ENCODE peak calls at places on chromosomes 4 and X, in four cellular contexts. One of them, this sample, is unnamed.

GRCh38 chr4:76267811-76268210 is 16.3 kb downstream of the FAM47E start:
- DNase-seq in heart right ventricle: no peak
- DNase-seq in CD8-positive, alpha-beta T cell: no peak
- DNase-seq in astrocyte: no peak
- DNase-seq in this sample: no peak

GRCh38 chr4:113181289-113182007 is 132.0 kb downstream of the ANK2 start:
- DNase-seq in heart right ventricle: peak
- DNase-seq in CD8-positive, alpha-beta T cell: no peak
- DNase-seq in astrocyte: no peak
- DNase-seq in this sample: no peak

GRCh38 chrX:107825698-107826285 is at the start of gene MID2:
- DNase-seq in heart right ventricle: peak
- DNase-seq in CD8-positive, alpha-beta T cell: peak
- DNase-seq in astrocyte: peak
- DNase-seq in this sample: peak

GRCh38 chr4:56986952-56987351 is 8.3 kb downstream of the POLR2B start:
- DNase-seq in heart right ventricle: no peak
- DNase-seq in CD8-positive, alpha-beta T cell: no peak
- DNase-seq in astrocyte: no peak
- DNase-seq in this sample: no peak

GRCh38 chr4:101162990-101163380 is 184.3 kb downstream of the PPP3CA start:
- DNase-seq in heart right ventricle: no peak
- DNase-seq in CD8-positive, alpha-beta T cell: no peak
- DNase-seq in astrocyte: no peak
- DNase-seq in this sample: no peak

GRCh38 chr4:142480244-142480643 is 365.9 kb downstream of the INPP4B start:
- DNase-seq in heart right ventricle: no peak
- DNase-seq in CD8-positive, alpha-beta T cell: no peak
- DNase-seq in astrocyte: peak
- DNase-seq in this sample: no peak

GRCh38 chr4:55125763-55126541 is 557 bp upstream of the KDR start:
- DNase-seq in heart right ventricle: no peak
- DNase-seq in CD8-positive, alpha-beta T cell: no peak
- DNase-seq in astrocyte: peak
- DNase-seq in this sample: peak

GRCh38 chr4:37620174-37620573 is 66.0 kb downstream of the RELL1 start:
- DNase-seq in heart right ventricle: no peak
- DNase-seq in CD8-positive, alpha-beta T cell: no peak
- DNase-seq in astrocyte: no peak
- DNase-seq in this sample: no peak

GRCh38 chrX:39065051-39065871 is 264.0 kb downstream of the MID1IP1 start:
- DNase-seq in heart right ventricle: no peak
- DNase-seq in CD8-positive, alpha-beta T cell: no peak
- DNase-seq in astrocyte: no peak
- DNase-seq in this sample: no peak

GRCh38 chr4:150217804-150218203 is 139.6 kb downstream of the DCLK2 start:
- DNase-seq in heart right ventricle: no peak
- DNase-seq in CD8-positive, alpha-beta T cell: no peak
- DNase-seq in astrocyte: no peak
- DNase-seq in this sample: no peak

GRCh38 chr4:149845643-149846208 is 30.1 kb upstream of the IQCM start:
- DNase-seq in heart right ventricle: no peak
- DNase-seq in CD8-positive, alpha-beta T cell: no peak
- DNase-seq in astrocyte: no peak
- DNase-seq in this sample: no peak

GRCh38 chrX:31670245-31670644 is 598.4 kb upstream of the FTHL17 start:
- DNase-seq in heart right ventricle: no peak
- DNase-seq in CD8-positive, alpha-beta T cell: no peak
- DNase-seq in astrocyte: no peak
- DNase-seq in this sample: no peak

GRCh38 chr4:120842046-120842445 is 80.5 kb downstream of the PRDM5 start:
- DNase-seq in heart right ventricle: no peak
- DNase-seq in CD8-positive, alpha-beta T cell: no peak
- DNase-seq in astrocyte: peak
- DNase-seq in this sample: no peak

GRCh38 chrX:140710710-140711109 is 1.2 kb downstream of the LINC00632 start:
- DNase-seq in heart right ventricle: no peak
- DNase-seq in CD8-positive, alpha-beta T cell: no peak
- DNase-seq in astrocyte: no peak
- DNase-seq in this sample: no peak

GRCh38 chrX:21798677-21799219 is 40.7 kb upstream of the MBTPS2 start:
- DNase-seq in heart right ventricle: no peak
- DNase-seq in CD8-positive, alpha-beta T cell: no peak
- DNase-seq in astrocyte: peak
- DNase-seq in this sample: no peak

GRCh38 chr4:76950052-76950845 is 697 bp downstream of the SEPTIN11 start:
- DNase-seq in heart right ventricle: peak
- DNase-seq in CD8-positive, alpha-beta T cell: peak
- DNase-seq in astrocyte: peak
- DNase-seq in this sample: peak

GRCh38 chr4:140884431-140885058 is 128.4 kb upstream of the TBC1D9 start:
- DNase-seq in heart right ventricle: peak
- DNase-seq in CD8-positive, alpha-beta T cell: no peak
- DNase-seq in astrocyte: peak
- DNase-seq in this sample: no peak

GRCh38 chr4:174214102-174214878 is 69.2 kb downstream of the FBXO8 start:
- DNase-seq in heart right ventricle: peak
- DNase-seq in CD8-positive, alpha-beta T cell: no peak
- DNase-seq in astrocyte: no peak
- DNase-seq in this sample: no peak

GRCh38 chr4:177220376-177220775 is 89.3 kb upstream of the NEIL3 start:
- DNase-seq in heart right ventricle: no peak
- DNase-seq in CD8-positive, alpha-beta T cell: no peak
- DNase-seq in astrocyte: peak
- DNase-seq in this sample: no peak

GRCh38 chr4:137032242-137032641 is 500.1 kb downstream of the PCDH18 start:
- DNase-seq in heart right ventricle: no peak
- DNase-seq in CD8-positive, alpha-beta T cell: no peak
- DNase-seq in astrocyte: peak
- DNase-seq in this sample: no peak

GRCh38 chr4:3239998-3240920 is 8.7 kb upstream of the MSANTD1 start:
- DNase-seq in heart right ventricle: no peak
- DNase-seq in CD8-positive, alpha-beta T cell: no peak
- DNase-seq in astrocyte: no peak
- DNase-seq in this sample: no peak

GRCh38 chrX:154013001-154013421 is 6.7 kb downstream of the IRAK1 start:
- DNase-seq in heart right ventricle: no peak
- DNase-seq in CD8-positive, alpha-beta T cell: no peak
- DNase-seq in astrocyte: no peak
- DNase-seq in this sample: no peak

GRCh38 chr4:138035781-138036258 is 206.3 kb downstream of the SLC7A11 start:
- DNase-seq in heart right ventricle: peak
- DNase-seq in CD8-positive, alpha-beta T cell: no peak
- DNase-seq in astrocyte: peak
- DNase-seq in this sample: no peak

GRCh38 chr4:53541577-53542206 is 49.6 kb downstream of the LNX1 start:
- DNase-seq in heart right ventricle: no peak
- DNase-seq in CD8-positive, alpha-beta T cell: no peak
- DNase-seq in astrocyte: peak
- DNase-seq in this sample: peak

GRCh38 chr4:3323071-3323481 is 30.3 kb downstream of the RGS12 start:
- DNase-seq in heart right ventricle: no peak
- DNase-seq in CD8-positive, alpha-beta T cell: no peak
- DNase-seq in astrocyte: no peak
- DNase-seq in this sample: no peak

GRCh38 chrX:12013220-12013619 is 125.1 kb upstream of the FRMPD4 start:
- DNase-seq in heart right ventricle: no peak
- DNase-seq in CD8-positive, alpha-beta T cell: no peak
- DNase-seq in astrocyte: peak
- DNase-seq in this sample: no peak

GRCh38 chr4:101660607-101661006 is 129.9 kb upstream of the BANK1 start:
- DNase-seq in heart right ventricle: no peak
- DNase-seq in CD8-positive, alpha-beta T cell: no peak
- DNase-seq in astrocyte: no peak
- DNase-seq in this sample: no peak

GRCh38 chr4:122045533-122045932 is 93.7 kb upstream of the TRPC3 start:
- DNase-seq in heart right ventricle: no peak
- DNase-seq in CD8-positive, alpha-beta T cell: no peak
- DNase-seq in astrocyte: peak
- DNase-seq in this sample: no peak

GRCh38 chrX:63686878-63687714 is 97.9 kb downstream of the ARHGEF9 start:
- DNase-seq in heart right ventricle: no peak
- DNase-seq in CD8-positive, alpha-beta T cell: no peak
- DNase-seq in astrocyte: peak
- DNase-seq in this sample: no peak

GRCh38 chr4:4456351-4456750 is 69.4 kb downstream of the NSG1 start:
- DNase-seq in heart right ventricle: no peak
- DNase-seq in CD8-positive, alpha-beta T cell: no peak
- DNase-seq in astrocyte: no peak
- DNase-seq in this sample: no peak

GRCh38 chr4:150582881-150583286 is 933 bp downstream of the MAB21L2 start:
- DNase-seq in heart right ventricle: no peak
- DNase-seq in CD8-positive, alpha-beta T cell: no peak
- DNase-seq in astrocyte: peak
- DNase-seq in this sample: no peak

GRCh38 chr4:1449833-1450741 is 43.8 kb upstream of the NKX1-1 start:
- DNase-seq in heart right ventricle: no peak
- DNase-seq in CD8-positive, alpha-beta T cell: no peak
- DNase-seq in astrocyte: no peak
- DNase-seq in this sample: no peak

GRCh38 chr4:85107553-85107952 is 141.1 kb upstream of the WDFY3 start:
- DNase-seq in heart right ventricle: no peak
- DNase-seq in CD8-positive, alpha-beta T cell: no peak
- DNase-seq in astrocyte: peak
- DNase-seq in this sample: no peak

GRCh38 chr4:8911311-8912088 is 39.9 kb upstream of the HMX1 start:
- DNase-seq in heart right ventricle: no peak
- DNase-seq in CD8-positive, alpha-beta T cell: no peak
- DNase-seq in astrocyte: no peak
- DNase-seq in this sample: no peak

GRCh38 chr4:69738872-69739271 is 21.5 kb downstream of the SULT1B1 start:
- DNase-seq in heart right ventricle: no peak
- DNase-seq in CD8-positive, alpha-beta T cell: no peak
- DNase-seq in astrocyte: no peak
- DNase-seq in this sample: no peak

GRCh38 chr4:60241886-60242285 is 958.2 kb upstream of the ADGRL3 start:
- DNase-seq in heart right ventricle: no peak
- DNase-seq in CD8-positive, alpha-beta T cell: no peak
- DNase-seq in astrocyte: no peak
- DNase-seq in this sample: no peak

GRCh38 chrX:43750248-43750676 is 94.2 kb downstream of the MAOA start:
- DNase-seq in heart right ventricle: peak
- DNase-seq in CD8-positive, alpha-beta T cell: no peak
- DNase-seq in astrocyte: peak
- DNase-seq in this sample: peak

GRCh38 chr4:159101983-159102622 is 776 bp upstream of the RAPGEF2 start:
- DNase-seq in heart right ventricle: no peak
- DNase-seq in CD8-positive, alpha-beta T cell: no peak
- DNase-seq in astrocyte: no peak
- DNase-seq in this sample: no peak

GRCh38 chr4:87419578-87420249 is 2.7 kb upstream of the NUDT9 start:
- DNase-seq in heart right ventricle: no peak
- DNase-seq in CD8-positive, alpha-beta T cell: no peak
- DNase-seq in astrocyte: peak
- DNase-seq in this sample: no peak
- H3K27ac ChIP-seq in heart right ventricle: no peak
- H3K27ac ChIP-seq in CD8-positive, alpha-beta T cell: no peak
- H3K27ac ChIP-seq in astrocyte: no peak
- H3K27ac ChIP-seq in this sample: no peak

GRCh38 chr4:153792893-153793227 is 4.0 kb upstream of the SFRP2 start:
- DNase-seq in heart right ventricle: no peak
- DNase-seq in CD8-positive, alpha-beta T cell: no peak
- DNase-seq in astrocyte: no peak
- DNase-seq in this sample: no peak

GRCh38 chr4:153794001-153794400 is 5.1 kb upstream of the SFRP2 start:
- DNase-seq in heart right ventricle: no peak
- DNase-seq in CD8-positive, alpha-beta T cell: no peak
- DNase-seq in astrocyte: no peak
- DNase-seq in this sample: no peak

GRCh38 chr4:153790962-153791551 is 2.2 kb upstream of the SFRP2 start:
- DNase-seq in heart right ventricle: no peak
- DNase-seq in CD8-positive, alpha-beta T cell: no peak
- DNase-seq in astrocyte: no peak
- DNase-seq in this sample: peak

GRCh38 chr4:153789741-153790651 is 1.1 kb upstream of the SFRP2 start:
- DNase-seq in heart right ventricle: no peak
- DNase-seq in CD8-positive, alpha-beta T cell: no peak
- DNase-seq in astrocyte: no peak
- DNase-seq in this sample: no peak

GRCh38 chr4:153792007-153792892 is 3.4 kb upstream of the SFRP2 start:
- DNase-seq in heart right ventricle: peak
- DNase-seq in CD8-positive, alpha-beta T cell: no peak
- DNase-seq in astrocyte: no peak
- DNase-seq in this sample: no peak
- H3K4me3 ChIP-seq in heart right ventricle: no peak
- H3K4me3 ChIP-seq in CD8-positive, alpha-beta T cell: peak
- H3K4me3 ChIP-seq in astrocyte: no peak
- H3K4me3 ChIP-seq in this sample: no peak

GRCh38 chr4:14178421-14178820 is 550.9 kb upstream of the BOD1L1 start:
- DNase-seq in heart right ventricle: no peak
- DNase-seq in CD8-positive, alpha-beta T cell: no peak
- DNase-seq in astrocyte: peak
- DNase-seq in this sample: no peak
- H3K27ac ChIP-seq in heart right ventricle: no peak
- H3K27ac ChIP-seq in CD8-positive, alpha-beta T cell: no peak
- H3K27ac ChIP-seq in astrocyte: no peak
- H3K27ac ChIP-seq in this sample: no peak

DNA sequence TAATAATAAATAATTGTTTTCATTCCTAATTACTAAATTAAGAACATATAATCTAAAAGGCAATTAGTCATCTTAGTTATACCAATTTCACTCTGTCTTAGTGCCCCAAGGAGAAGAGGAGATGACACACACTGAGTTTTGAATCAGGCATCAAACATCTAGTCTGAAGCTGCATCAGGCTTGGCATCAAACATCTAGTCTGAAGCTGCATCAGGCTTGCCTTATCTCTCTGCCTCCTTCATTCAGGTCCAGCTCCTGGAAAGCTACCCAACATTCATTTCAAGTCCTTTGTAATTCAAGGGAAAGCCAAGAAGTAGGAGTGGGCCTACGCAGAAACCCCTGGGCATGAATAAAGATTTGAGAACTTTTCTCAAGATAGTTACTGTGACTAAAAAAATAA is 62.2 kb downstream of the SH3RF1 start:
- DNase-seq in heart right ventricle: no peak
- DNase-seq in CD8-positive, alpha-beta T cell: no peak
- DNase-seq in astrocyte: peak
- DNase-seq in this sample: no peak
- H3K4me3 ChIP-seq in heart right ventricle: no peak
- H3K4me3 ChIP-seq in CD8-positive, alpha-beta T cell: no peak
- H3K4me3 ChIP-seq in astrocyte: no peak
- H3K4me3 ChIP-seq in this sample: no peak

GRCh38 chrX:136130931-136131843 is 16.1 kb upstream of the FHL1 start:
- DNase-seq in heart right ventricle: no peak
- DNase-seq in CD8-positive, alpha-beta T cell: no peak
- DNase-seq in astrocyte: peak
- DNase-seq in this sample: no peak
- H3K27ac ChIP-seq in heart right ventricle: no peak
- H3K27ac ChIP-seq in CD8-positive, alpha-beta T cell: no peak
- H3K27ac ChIP-seq in astrocyte: peak
- H3K27ac ChIP-seq in this sample: peak

GRCh38 chr4:38781854-38782261 is 932 bp downstream of the TLR10 start:
- DNase-seq in heart right ventricle: no peak
- DNase-seq in CD8-positive, alpha-beta T cell: no peak
- DNase-seq in astrocyte: no peak
- DNase-seq in this sample: no peak
- H3K4me3 ChIP-seq in heart right ventricle: no peak
- H3K4me3 ChIP-seq in CD8-positive, alpha-beta T cell: no peak
- H3K4me3 ChIP-seq in astrocyte: no peak
- H3K4me3 ChIP-seq in this sample: no peak

This sample was measured in uterus.